ENCODE peak calls at places on chromosomes 1 and 21, in eight cellular contexts. Z is brain microvascular endothelial cell, P is heart left ventricle, M is choroid plexus epithelial cell, D is H7, A is foreskin fibroblast, J is colonic mucosa, I is IMR-90. W is an unnamed sample.
A peak's percentile ranks its signal among the peaks of the same experiment; 100 is the strongest.

GRCh38 chr1:30511563-30512252 is 211.7 kb downstream of the MATN1 start:
- DNase-seq in Z (peak; percentile 40), J (no peak), I (peak; percentile 6), P (no peak), D (no peak), M (peak; percentile 28), A (no peak), W (no peak)

GRCh38 chr1:37477946-37478345 is 3.6 kb downstream of the ZC3H12A start:
- DNase-seq in A (no peak), M (no peak), D (peak; percentile 67), I (no peak), P (no peak), Z (no peak), J (no peak), W (no peak)

GRCh38 chr1:115466433-115466832 is 128.4 kb upstream of the NGF start:
- DNase-seq in Z (no peak), M (peak; percentile 28), D (no peak), P (no peak), A (no peak), I (no peak), J (no peak), W (no peak)

GRCh38 chr1:94873520-94874351 is 53.2 kb downstream of the CNN3 start:
- DNase-seq in Z (no peak), I (peak; percentile 57), A (peak; percentile 50), M (peak; percentile 34), J (no peak), P (no peak), D (no peak), W (no peak)

GRCh38 chr1:155199792-155200191 is 7.9 kb downstream of the THBS3 start:
- DNase-seq in J (no peak), Z (no peak), P (peak; percentile 15), M (no peak), I (no peak), A (no peak), D (no peak), W (no peak)

GRCh38 chr21:42302794-42303193 is 12.4 kb downstream of the TFF3 start:
- DNase-seq in I (no peak), J (no peak), P (no peak), D (no peak), A (no peak), Z (no peak), M (no peak), W (no peak)

GRCh38 chr1:119139857-119140176 is 636 bp downstream of the WARS2 start:
- DNase-seq in M (no peak), D (no peak), A (no peak), J (no peak), Z (no peak), P (no peak), I (no peak), W (no peak)

GRCh38 chr21:14567557-14568279 is 21.6 kb upstream of the SAMSN1 start:
- DNase-seq in J (no peak), I (no peak), A (no peak), P (no peak), D (no peak), Z (no peak), M (peak; percentile 33), W (no peak)

GRCh38 chr1:108646661-108647269 is 14.1 kb downstream of the HENMT1 start:
- DNase-seq in D (no peak), I (peak; percentile 77), P (peak; percentile 87), M (peak; percentile 97), J (peak; percentile 94), A (peak; percentile 82), Z (peak; percentile 61), W (peak; percentile 71)

GRCh38 chr1:26602378-26602959 is 72.9 kb downstream of the RPS6KA1 start:
- DNase-seq in J (peak; percentile 69), A (peak; percentile 42), M (peak; percentile 78), I (peak; percentile 68), P (no peak), D (peak; percentile 56), Z (peak; percentile 59), W (no peak)

GRCh38 chr1:229209816-229210215 is 61.1 kb upstream of the RAB4A start:
- DNase-seq in J (no peak), I (peak; percentile 96), D (no peak), Z (peak; percentile 85), P (no peak), M (peak; percentile 94), A (no peak), W (no peak)

GRCh38 chr1:160340866-160341265 is 2.2 kb downstream of the COPA start:
- DNase-seq in Z (no peak), D (no peak), J (no peak), A (no peak), M (no peak), I (no peak), P (no peak), W (no peak)

GRCh38 chr1:160338580-160338979 is 4.5 kb downstream of the COPA start:
- DNase-seq in I (no peak), D (no peak), A (no peak), J (no peak), M (no peak), Z (no peak), P (no peak), W (no peak)

GRCh38 chr1:160342520-160342919 is 530 bp downstream of the COPA start:
- DNase-seq in I (no peak), Z (no peak), J (peak; percentile 25), D (no peak), M (peak; percentile 23), P (no peak), A (no peak), W (no peak)

GRCh38 chr1:160342953-160343869 is at the start of the genes COPA and NCSTN:
- DNase-seq in I (peak; percentile 97), A (peak; percentile 94), Z (peak; percentile 97), M (peak; percentile 98), J (peak; percentile 96), P (peak; percentile 93), D (peak; percentile 93), W (peak; percentile 91)

DNA sequence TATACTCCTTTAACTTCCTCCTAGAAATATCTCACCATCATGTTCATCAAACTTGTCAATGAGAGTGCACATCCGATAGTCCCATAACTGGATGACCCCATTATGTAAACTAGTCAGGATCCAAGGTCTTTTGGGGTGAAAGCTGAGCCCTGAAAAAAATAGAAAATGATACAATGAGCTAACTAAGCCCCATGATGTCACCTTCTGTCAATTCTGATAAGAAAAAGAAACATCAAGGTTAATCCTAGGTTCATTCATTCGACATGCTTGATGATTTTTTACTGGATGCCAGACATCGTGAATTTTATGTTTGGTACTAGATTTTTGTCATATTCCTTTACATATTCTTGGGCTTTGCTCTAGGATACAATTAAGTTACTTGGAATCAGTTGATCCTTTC is 2.9 kb downstream of the COPA start:
- DNase-seq in I (no peak), D (no peak), Z (no peak), P (no peak), M (no peak), A (no peak), J (no peak), W (no peak)
- H3K4me3 ChIP-seq in I (no peak overlapping the region), D (no peak overlapping the region), Z (no peak overlapping the region), P (no peak overlapping the region), M (no peak overlapping the region), A (no peak overlapping the region), J (no peak overlapping the region), W (no peak overlapping the region)

GRCh38 chr1:113984710-113985109 is 5.4 kb downstream of the OLFML3 start:
- DNase-seq in A (no peak), D (no peak), M (no peak), I (peak; percentile 4), J (no peak), Z (no peak), P (no peak), W (no peak)

GRCh38 chr1:113981962-113982931 is 3.0 kb downstream of the OLFML3 start:
- DNase-seq in J (peak; percentile 56), Z (peak; percentile 56), P (peak; percentile 76), D (peak; percentile 40), A (peak; percentile 86), M (peak; percentile 90), I (peak; percentile 82), W (peak; percentile 67)

GRCh38 chr1:113983826-113984225 is 4.6 kb downstream of the OLFML3 start:
- DNase-seq in P (no peak), I (no peak), J (no peak), Z (no peak), D (no peak), M (no peak), A (no peak), W (no peak)

GRCh38 chr1:113980120-113980519 is 846 bp downstream of the OLFML3 start:
- DNase-seq in P (peak; percentile 82), I (peak; percentile 46), J (peak; percentile 50), A (peak; percentile 48), Z (no peak), M (no peak), D (no peak), W (peak; percentile 54)

GRCh38 chr1:113982955-113983742 is 3.9 kb downstream of the OLFML3 start:
- DNase-seq in M (no peak), Z (no peak), P (no peak), A (no peak), D (no peak), J (no peak), I (no peak), W (no peak)
- H3K4me3 ChIP-seq in M (peak overlapping the region; percentile 31), Z (no peak overlapping the region), P (no peak overlapping the region), A (peak overlapping the region; percentile 73), D (no peak overlapping the region), J (no peak overlapping the region), I (peak overlapping the region; percentile 23), W (peak overlapping the region; percentile 50)

DNA sequence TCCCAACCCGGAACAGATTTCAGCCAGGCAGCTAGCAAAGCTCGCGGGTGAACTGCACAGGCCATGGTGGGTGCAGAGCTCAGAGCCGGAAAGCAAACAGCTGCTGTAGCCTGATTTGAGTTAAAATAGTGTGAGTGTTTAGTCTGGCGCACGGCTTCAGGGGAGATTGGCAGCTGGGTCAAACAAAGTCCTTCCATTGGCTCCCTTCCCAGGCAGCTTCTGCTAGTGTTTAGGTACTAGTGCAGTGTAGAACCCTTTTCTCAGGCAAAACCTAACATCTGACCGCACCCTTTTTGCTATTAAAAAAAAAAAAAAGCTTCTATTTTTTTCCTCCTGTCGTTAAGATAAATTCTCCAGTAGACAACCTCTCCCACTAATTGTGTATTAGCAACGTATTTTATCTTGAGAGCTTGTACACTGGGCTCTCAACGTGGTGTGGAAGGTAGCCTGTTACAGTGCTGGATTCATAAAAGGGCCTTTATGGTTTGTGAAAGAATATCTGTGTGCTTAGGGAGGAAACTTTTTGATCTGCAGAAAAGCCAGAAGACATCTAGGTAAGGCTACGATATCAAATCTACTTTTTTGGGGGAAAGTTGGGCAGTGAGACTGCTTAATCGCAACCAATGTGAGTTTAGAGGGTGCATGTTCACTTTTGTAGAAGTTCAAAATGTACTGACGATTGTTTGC is 689.5 kb downstream of the USP25 start:
- DNase-seq in J (peak; percentile 30), I (peak; percentile 57), P (peak; percentile 81), D (no peak), M (peak; percentile 97), A (peak; percentile 65), Z (peak; percentile 84), W (peak; percentile 66)
- H3K4me3 ChIP-seq in J (no peak overlapping the region), I (no peak overlapping the region), P (peak overlapping the region; percentile 11), D (no peak overlapping the region), M (peak overlapping the region; percentile 62), A (peak overlapping the region; percentile 46), Z (peak overlapping the region; percentile 47), W (peak overlapping the region; percentile 69)

DNA sequence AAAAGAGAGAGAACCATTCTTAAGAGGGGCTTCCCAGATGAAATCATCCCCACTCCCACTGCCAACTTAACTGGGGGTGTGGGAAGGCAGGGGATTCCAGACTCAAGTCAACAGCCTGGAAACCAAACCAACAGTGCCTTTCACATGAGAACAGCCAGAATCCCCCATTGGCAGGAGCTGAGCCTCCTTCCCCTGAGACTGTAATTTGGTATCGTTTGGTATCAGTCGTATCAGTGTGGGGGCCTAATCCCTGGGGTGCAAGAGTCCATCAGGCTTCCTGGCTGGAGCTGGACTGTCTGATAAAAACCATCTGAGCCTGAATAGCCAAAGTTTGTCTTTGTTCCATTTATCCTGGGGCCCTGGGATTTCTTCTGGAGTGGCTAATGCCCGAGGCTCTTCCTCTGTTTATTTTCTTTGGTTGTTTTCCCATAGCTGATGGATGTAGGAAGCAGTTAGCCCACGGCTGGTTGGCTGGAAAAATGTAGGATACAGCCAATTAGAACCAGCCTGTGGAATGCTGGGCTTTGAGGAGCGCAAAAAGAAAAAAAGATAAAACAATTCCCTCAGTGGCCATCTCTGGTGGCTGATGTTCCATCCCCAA is 84.6 kb downstream of the LAMC2 start:
- DNase-seq in M (peak; percentile 66), J (no peak), I (peak; percentile 96), P (no peak), D (no peak), A (peak; percentile 93), Z (peak; percentile 71), W (peak; percentile 56)
- H3K4me3 ChIP-seq in M (no peak overlapping the region), J (no peak overlapping the region), I (no peak overlapping the region), P (no peak overlapping the region), D (no peak overlapping the region), A (no peak overlapping the region), Z (no peak overlapping the region), W (no peak overlapping the region)

W was measured in left ventricle myocardium inferior.